ENCODE peak calls at places on chromosomes 6 and 20, in six cellular contexts. One of them, this sample, is unnamed.

GRCh38 chr20:38755324-38755910 is 7.2 kb downstream of the ACTR5 start:
- DNase-seq in cardiac muscle cell: no peak
- DNase-seq in nephron progenitor cell: no peak
- DNase-seq in endothelial cell: no peak
- DNase-seq in right lobe of liver: no peak
- DNase-seq in A549: no peak
- DNase-seq in this sample: no peak

GRCh38 chr6:29992792-29993191 is 50.5 kb downstream of the HLA-A start:
- DNase-seq in right lobe of liver: no peak
- DNase-seq in A549: no peak
- DNase-seq in endothelial cell: no peak
- DNase-seq in cardiac muscle cell: no peak
- DNase-seq in nephron progenitor cell: no peak
- DNase-seq in this sample: no peak

GRCh38 chr20:13402171-13402760 is 181.2 kb downstream of the ISM1 start:
- DNase-seq in nephron progenitor cell: no peak
- DNase-seq in endothelial cell: no peak
- DNase-seq in A549: no peak
- DNase-seq in cardiac muscle cell: no peak
- DNase-seq in right lobe of liver: no peak
- DNase-seq in this sample: no peak

GRCh38 chr6:143912671-143913070 is 48.4 kb downstream of the ZC2HC1B start:
- DNase-seq in right lobe of liver: no peak
- DNase-seq in A549: no peak
- DNase-seq in cardiac muscle cell: no peak
- DNase-seq in endothelial cell: no peak
- DNase-seq in nephron progenitor cell: no peak
- DNase-seq in this sample: no peak

GRCh38 chr20:32456869-32457421 is 98.8 kb downstream of the ASXL1 start:
- DNase-seq in A549: peak
- DNase-seq in right lobe of liver: no peak
- DNase-seq in cardiac muscle cell: peak
- DNase-seq in endothelial cell: peak
- DNase-seq in nephron progenitor cell: peak
- DNase-seq in this sample: no peak

GRCh38 chr6:31691564-31692108 is 10.8 kb upstream of the LY6G5C start:
- DNase-seq in A549: no peak
- DNase-seq in cardiac muscle cell: no peak
- DNase-seq in endothelial cell: no peak
- DNase-seq in right lobe of liver: no peak
- DNase-seq in nephron progenitor cell: no peak
- DNase-seq in this sample: no peak

GRCh38 chr20:51432875-51433274 is 109.6 kb downstream of the NFATC2 start:
- DNase-seq in A549: no peak
- DNase-seq in endothelial cell: no peak
- DNase-seq in cardiac muscle cell: no peak
- DNase-seq in right lobe of liver: no peak
- DNase-seq in nephron progenitor cell: no peak
- DNase-seq in this sample: no peak

GRCh38 chr6:2858678-2859324 is 17.1 kb upstream of the SERPINB1 start:
- DNase-seq in nephron progenitor cell: no peak
- DNase-seq in endothelial cell: no peak
- DNase-seq in A549: no peak
- DNase-seq in cardiac muscle cell: peak
- DNase-seq in right lobe of liver: no peak
- DNase-seq in this sample: no peak

GRCh38 chr6:17225767-17226166 is 55.4 kb upstream of the RBM24 start:
- DNase-seq in endothelial cell: no peak
- DNase-seq in A549: no peak
- DNase-seq in right lobe of liver: no peak
- DNase-seq in nephron progenitor cell: no peak
- DNase-seq in cardiac muscle cell: no peak
- DNase-seq in this sample: no peak

GRCh38 chr20:35269055-35269781 is 8.7 kb downstream of the MMP24OS start:
- DNase-seq in A549: peak
- DNase-seq in nephron progenitor cell: peak
- DNase-seq in right lobe of liver: peak
- DNase-seq in cardiac muscle cell: peak
- DNase-seq in endothelial cell: peak
- DNase-seq in this sample: peak

GRCh38 chr6:37433657-37434271 is 743 bp downstream of the CMTR1 start:
- DNase-seq in endothelial cell: peak
- DNase-seq in nephron progenitor cell: no peak
- DNase-seq in A549: no peak
- DNase-seq in cardiac muscle cell: peak
- DNase-seq in right lobe of liver: peak
- DNase-seq in this sample: no peak

GRCh38 chr6:170483413-170483812 is 69.7 kb downstream of the PSMB1 start:
- DNase-seq in nephron progenitor cell: no peak
- DNase-seq in A549: no peak
- DNase-seq in right lobe of liver: no peak
- DNase-seq in endothelial cell: no peak
- DNase-seq in cardiac muscle cell: no peak
- DNase-seq in this sample: no peak

GRCh38 chr20:10939297-10939949 is 265.6 kb upstream of the JAG1 start:
- DNase-seq in right lobe of liver: no peak
- DNase-seq in nephron progenitor cell: no peak
- DNase-seq in cardiac muscle cell: no peak
- DNase-seq in A549: no peak
- DNase-seq in endothelial cell: no peak
- DNase-seq in this sample: no peak

GRCh38 chr6:147441751-147442150 is 66.7 kb upstream of the SAMD5 start:
- DNase-seq in A549: no peak
- DNase-seq in nephron progenitor cell: no peak
- DNase-seq in cardiac muscle cell: no peak
- DNase-seq in endothelial cell: no peak
- DNase-seq in right lobe of liver: no peak
- DNase-seq in this sample: no peak

GRCh38 chr6:23690650-23691049 is 435.4 kb upstream of the NRSN1 start:
- DNase-seq in A549: no peak
- DNase-seq in nephron progenitor cell: no peak
- DNase-seq in right lobe of liver: no peak
- DNase-seq in cardiac muscle cell: no peak
- DNase-seq in endothelial cell: no peak
- DNase-seq in this sample: no peak

GRCh38 chr6:111605100-111605748 is 454 bp downstream of the TRAF3IP2 start:
- DNase-seq in endothelial cell: peak
- DNase-seq in A549: peak
- DNase-seq in nephron progenitor cell: peak
- DNase-seq in cardiac muscle cell: peak
- DNase-seq in right lobe of liver: peak
- DNase-seq in this sample: peak

GRCh38 chr6:83199173-83199864 is 6.2 kb downstream of the RWDD2A start:
- DNase-seq in nephron progenitor cell: no peak
- DNase-seq in cardiac muscle cell: no peak
- DNase-seq in A549: no peak
- DNase-seq in endothelial cell: no peak
- DNase-seq in right lobe of liver: no peak
- DNase-seq in this sample: no peak

GRCh38 chr6:109373762-109374161 is 8.5 kb downstream of the CD164 start:
- DNase-seq in endothelial cell: no peak
- DNase-seq in right lobe of liver: no peak
- DNase-seq in cardiac muscle cell: no peak
- DNase-seq in nephron progenitor cell: no peak
- DNase-seq in A549: no peak
- DNase-seq in this sample: no peak

GRCh38 chr6:157464653-157465535 is 83.9 kb downstream of the ZDHHC14 start:
- DNase-seq in A549: no peak
- DNase-seq in nephron progenitor cell: peak
- DNase-seq in cardiac muscle cell: no peak
- DNase-seq in right lobe of liver: no peak
- DNase-seq in endothelial cell: no peak
- DNase-seq in this sample: no peak

GRCh38 chr6:73728548-73729205 is 32.7 kb downstream of the CD109 start:
- DNase-seq in nephron progenitor cell: no peak
- DNase-seq in right lobe of liver: no peak
- DNase-seq in endothelial cell: no peak
- DNase-seq in A549: no peak
- DNase-seq in cardiac muscle cell: no peak
- DNase-seq in this sample: no peak

GRCh38 chr6:149060985-149061760 is 256.3 kb upstream of the TAB2 start:
- DNase-seq in nephron progenitor cell: no peak
- DNase-seq in endothelial cell: no peak
- DNase-seq in cardiac muscle cell: peak
- DNase-seq in right lobe of liver: no peak
- DNase-seq in A549: no peak
- DNase-seq in this sample: no peak

DNA sequence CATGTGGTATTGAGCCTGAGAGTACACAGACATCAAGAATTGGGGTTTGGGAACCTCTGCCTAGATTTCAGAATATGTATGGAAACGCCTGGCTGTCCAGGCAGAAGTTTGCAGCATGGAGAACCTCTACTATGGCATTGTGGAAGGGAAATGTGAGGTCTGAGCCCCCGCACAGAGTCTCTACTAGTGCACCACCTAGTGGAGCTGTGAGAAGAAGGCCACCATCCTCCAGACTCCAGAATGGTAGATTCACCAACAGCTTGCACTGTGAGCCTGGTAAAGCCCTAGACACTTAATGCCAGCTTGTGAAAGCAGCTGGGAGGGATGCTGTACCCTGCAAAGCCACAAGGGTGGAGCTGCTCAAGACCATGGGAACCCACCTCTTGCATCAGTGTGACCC is 658.2 kb downstream of the HACE1 start:
- DNase-seq in A549: no peak
- DNase-seq in cardiac muscle cell: no peak
- DNase-seq in endothelial cell: no peak
- DNase-seq in nephron progenitor cell: no peak
- DNase-seq in right lobe of liver: no peak
- DNase-seq in this sample: no peak
- TF ChIP-seq CTCF in A549: no peak
- TF ChIP-seq CTCF in cardiac muscle cell: no peak
- TF ChIP-seq CTCF in endothelial cell: no peak
- TF ChIP-seq CTCF in nephron progenitor cell: no peak
- TF ChIP-seq CTCF in right lobe of liver: no peak
- TF ChIP-seq CTCF in this sample: no peak

GRCh38 chr20:63745961-63746765 is 6.6 kb downstream of the SLC2A4RG start:
- DNase-seq in right lobe of liver: no peak
- DNase-seq in endothelial cell: no peak
- DNase-seq in nephron progenitor cell: no peak
- DNase-seq in cardiac muscle cell: no peak
- DNase-seq in A549: no peak
- DNase-seq in this sample: peak
- TF ChIP-seq CTCF in right lobe of liver: no peak
- TF ChIP-seq CTCF in endothelial cell: no peak
- TF ChIP-seq CTCF in nephron progenitor cell: no peak
- TF ChIP-seq CTCF in cardiac muscle cell: no peak
- TF ChIP-seq CTCF in A549: no peak
- TF ChIP-seq CTCF in this sample: peak

DNA sequence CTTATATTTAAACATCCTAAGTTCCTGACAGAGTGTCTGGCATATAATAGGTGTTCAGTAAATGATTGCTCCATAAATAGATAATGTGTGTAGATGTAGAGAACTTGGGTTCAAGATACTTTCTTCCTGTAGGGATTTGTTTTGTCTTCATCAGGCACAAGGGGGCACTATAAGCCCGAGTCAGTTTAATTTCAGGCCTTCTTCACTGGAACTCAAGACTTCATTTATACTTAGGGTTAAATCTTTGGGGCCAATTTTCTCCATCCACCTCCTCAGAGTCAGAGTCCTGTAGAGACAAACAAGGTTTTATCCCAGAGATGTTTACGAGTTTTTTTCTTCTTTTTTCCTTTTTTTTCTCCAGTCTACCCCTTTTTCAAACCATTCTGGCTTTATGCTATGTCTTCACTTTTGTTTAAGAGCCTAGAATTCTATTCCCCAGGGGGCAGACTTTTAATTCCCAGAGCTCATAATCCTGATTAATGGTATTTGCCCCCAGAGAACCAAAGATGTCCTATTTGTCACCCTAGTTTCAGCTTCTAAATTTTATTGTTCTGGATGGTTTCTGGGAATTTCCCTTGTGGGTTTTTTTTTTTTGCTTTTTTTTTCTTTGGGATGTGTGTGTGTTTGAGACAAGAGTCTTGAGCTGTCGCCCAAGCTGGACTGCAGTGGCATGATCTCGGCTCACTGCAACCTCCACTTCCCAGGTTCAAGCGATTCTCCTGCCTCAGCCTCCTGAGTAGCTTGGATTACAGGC is 88.4 kb downstream of the HFE start:
- DNase-seq in A549: no peak
- DNase-seq in nephron progenitor cell: peak
- DNase-seq in right lobe of liver: no peak
- DNase-seq in cardiac muscle cell: peak
- DNase-seq in endothelial cell: peak
- DNase-seq in this sample: no peak
- TF ChIP-seq CTCF in A549: peak
- TF ChIP-seq CTCF in nephron progenitor cell: peak
- TF ChIP-seq CTCF in right lobe of liver: peak
- TF ChIP-seq CTCF in cardiac muscle cell: peak
- TF ChIP-seq CTCF in endothelial cell: peak
- TF ChIP-seq CTCF in this sample: peak

DNA sequence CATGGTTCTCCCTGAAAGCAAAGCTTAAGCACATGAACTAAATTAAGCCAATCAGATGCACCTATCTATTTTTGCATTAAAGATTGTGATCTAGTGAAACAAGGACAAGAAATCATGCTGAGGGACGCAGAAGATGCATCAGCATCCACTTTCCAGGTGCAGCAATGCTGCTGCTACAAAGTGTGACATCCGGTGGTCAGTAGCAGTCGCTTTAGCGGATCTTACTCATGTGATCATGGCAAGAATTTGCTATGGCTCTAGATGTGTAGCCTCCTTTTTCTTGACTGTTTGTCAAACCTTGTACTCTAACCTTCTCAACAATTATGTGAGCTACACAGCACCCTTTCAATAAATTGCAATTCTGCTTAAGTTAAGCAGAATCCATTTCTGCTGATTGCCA is 126.8 kb upstream of the SMLR1 start:
- DNase-seq in cardiac muscle cell: no peak
- DNase-seq in nephron progenitor cell: no peak
- DNase-seq in endothelial cell: no peak
- DNase-seq in A549: no peak
- DNase-seq in right lobe of liver: no peak
- DNase-seq in this sample: no peak
- TF ChIP-seq CTCF in cardiac muscle cell: no peak
- TF ChIP-seq CTCF in nephron progenitor cell: no peak
- TF ChIP-seq CTCF in endothelial cell: no peak
- TF ChIP-seq CTCF in A549: no peak
- TF ChIP-seq CTCF in right lobe of liver: no peak
- TF ChIP-seq CTCF in this sample: no peak

GRCh38 chr6:125190667-125191066 is 37.1 kb downstream of the TPD52L1 start:
- DNase-seq in A549: no peak
- DNase-seq in cardiac muscle cell: no peak
- DNase-seq in right lobe of liver: no peak
- DNase-seq in nephron progenitor cell: no peak
- DNase-seq in endothelial cell: no peak
- DNase-seq in this sample: no peak

GRCh38 chr6:125194980-125195379 is 41.4 kb downstream of the TPD52L1 start:
- DNase-seq in nephron progenitor cell: no peak
- DNase-seq in right lobe of liver: no peak
- DNase-seq in endothelial cell: no peak
- DNase-seq in A549: no peak
- DNase-seq in cardiac muscle cell: no peak
- DNase-seq in this sample: no peak

GRCh38 chr6:125191916-125192609 is 38.5 kb downstream of the TPD52L1 start:
- DNase-seq in right lobe of liver: no peak
- DNase-seq in nephron progenitor cell: peak
- DNase-seq in endothelial cell: peak
- DNase-seq in cardiac muscle cell: peak
- DNase-seq in A549: peak
- DNase-seq in this sample: peak

GRCh38 chr6:125193208-125193607 is 39.6 kb downstream of the TPD52L1 start:
- DNase-seq in cardiac muscle cell: no peak
- DNase-seq in A549: no peak
- DNase-seq in endothelial cell: no peak
- DNase-seq in right lobe of liver: no peak
- DNase-seq in nephron progenitor cell: no peak
- DNase-seq in this sample: no peak

GRCh38 chr6:125192610-125192930 is 39.0 kb downstream of the TPD52L1 start:
- DNase-seq in endothelial cell: no peak
- DNase-seq in A549: no peak
- DNase-seq in cardiac muscle cell: no peak
- DNase-seq in right lobe of liver: no peak
- DNase-seq in nephron progenitor cell: no peak
- DNase-seq in this sample: no peak
- TF ChIP-seq CTCF in endothelial cell: peak
- TF ChIP-seq CTCF in A549: no peak
- TF ChIP-seq CTCF in cardiac muscle cell: no peak
- TF ChIP-seq CTCF in right lobe of liver: no peak
- TF ChIP-seq CTCF in nephron progenitor cell: no peak
- TF ChIP-seq CTCF in this sample: no peak

This sample was measured in Caco-2.